ENCODE peak calls at places on chromosomes 7 and 10, in seven cellular contexts. R is suprapubic skin, X is adrenal gland, M is body of pancreas, Q is HCT116, Y is HepG2, E is GM12891. H is an unnamed sample.

GRCh38 chr10:3652886-3653285 is 132.1 kb downstream of the KLF6 start:
- DNase-seq in R (no peak), X (no peak), M (no peak), Q (no peak), Y (no peak), E (no peak), H (no peak)

GRCh38 chr10:93481931-93482834 is at the start of gene MYOF:
- DNase-seq in R (no peak), X (peak; percentile 72), M (peak; percentile 59), Q (peak; percentile 78), Y (peak; percentile 59), E (peak; percentile 29), H (no peak)

GRCh38 chr7:42097756-42098155 is 139.3 kb downstream of the GLI3 start:
- DNase-seq in R (no peak), X (no peak), M (no peak), Q (no peak), Y (peak; percentile 3), E (no peak), H (peak; percentile 63)

GRCh38 chr10:124013916-124014315 is 79.5 kb downstream of the CHST15 start:
- DNase-seq in R (no peak), X (no peak), M (no peak), Q (no peak), Y (no peak), E (no peak), H (no peak)

GRCh38 chr10:64039208-64039607 is 518.0 kb downstream of the REEP3 start:
- DNase-seq in R (no peak), X (no peak), M (no peak), Q (no peak), Y (no peak), E (no peak), H (no peak)

GRCh38 chr7:142513221-142513955 is 235.9 kb upstream of the PRSS1 start:
- DNase-seq in R (no peak), X (no peak), M (no peak), Q (no peak), Y (no peak), E (no peak), H (no peak)

GRCh38 chr10:76035728-76036409 is 604.4 kb downstream of the LRMDA start:
- DNase-seq in R (no peak), X (peak; percentile 48), M (no peak), Q (no peak), Y (no peak), E (no peak), H (no peak)

GRCh38 chr10:19250542-19250941 is 201.9 kb downstream of the MALRD1 start:
- DNase-seq in R (no peak), X (no peak), M (no peak), Q (no peak), Y (no peak), E (no peak), H (no peak)

GRCh38 chr10:117537436-117537903 is 5.1 kb upstream of the EMX2 start:
- DNase-seq in R (peak; percentile 71), X (peak; percentile 16), M (no peak), Q (no peak), Y (no peak), E (peak; percentile 66), H (no peak)

GRCh38 chr7:37920619-37921339 is at the start of gene EPDR1:
- DNase-seq in R (peak; percentile 63), X (peak; percentile 86), M (peak; percentile 75), Q (peak; percentile 37), Y (peak; percentile 74), E (no peak), H (peak; percentile 76)

GRCh38 chr7:29993169-29993568 is 3.6 kb upstream of the SCRN1 start:
- DNase-seq in R (no peak), X (no peak), M (no peak), Q (no peak), Y (no peak), E (no peak), H (no peak)

GRCh38 chr7:3138992-3139391 is 95.3 kb upstream of the CARD11 start:
- DNase-seq in R (no peak), X (peak; percentile 29), M (no peak), Q (no peak), Y (no peak), E (no peak), H (no peak)

GRCh38 chr10:69215405-69216176 is 4.5 kb upstream of the HKDC1 start:
- DNase-seq in R (no peak), X (no peak), M (no peak), Q (no peak), Y (no peak), E (no peak), H (no peak)

GRCh38 chr7:22771829-22772228 is 44.8 kb downstream of the IL6 start:
- DNase-seq in R (no peak), X (no peak), M (no peak), Q (no peak), Y (no peak), E (no peak), H (no peak)

GRCh38 chr10:132752961-132753360 is 33.0 kb downstream of the NKX6-2 start:
- DNase-seq in R (no peak), X (no peak), M (no peak), Q (no peak), Y (no peak), E (no peak), H (no peak)

GRCh38 chr7:139853576-139854511 is 24.8 kb downstream of the TBXAS1 start:
- DNase-seq in R (no peak), X (peak; percentile 75), M (no peak), Q (no peak), Y (no peak), E (no peak), H (no peak)

GRCh38 chr7:108109216-108109908 is 20.8 kb downstream of the LAMB4 start:
- DNase-seq in R (no peak), X (peak; percentile 20), M (peak; percentile 32), Q (peak; percentile 21), Y (peak; percentile 34), E (no peak), H (no peak)

GRCh38 chr7:1505731-1506550 is 1.8 kb upstream of the INTS1 start:
- DNase-seq in R (no peak), X (peak; percentile 52), M (peak; percentile 51), Q (no peak), Y (no peak), E (no peak), H (no peak)

GRCh38 chr10:64115913-64116643 is 594.9 kb downstream of the REEP3 start:
- DNase-seq in R (no peak), X (peak; percentile 31), M (no peak), Q (no peak), Y (no peak), E (peak; percentile 16), H (no peak)

GRCh38 chr7:17139081-17139480 is 159.4 kb upstream of the AHR start:
- DNase-seq in R (no peak), X (no peak), M (no peak), Q (no peak), Y (no peak), E (no peak), H (no peak)

GRCh38 chr7:69042138-69042537 is 556.1 kb upstream of the AUTS2 start:
- DNase-seq in R (no peak), X (no peak), M (no peak), Q (no peak), Y (no peak), E (no peak), H (no peak)

GRCh38 chr7:148395990-148396716 is 194.4 kb upstream of the C7orf33 start:
- DNase-seq in R (no peak), X (no peak), M (no peak), Q (no peak), Y (no peak), E (no peak), H (no peak)

GRCh38 chr10:15719899-15720634 is at the start of gene ITGA8:
- DNase-seq in R (no peak), X (peak; percentile 27), M (no peak), Q (no peak), Y (no peak), E (peak; percentile 11), H (no peak)

GRCh38 chr7:132276986-132277716 is 299.1 kb downstream of the PLXNA4 start:
- DNase-seq in R (no peak), X (no peak), M (no peak), Q (no peak), Y (no peak), E (no peak), H (no peak)

GRCh38 chr7:27491534-27491933 is 171.1 kb downstream of the HIBADH start:
- DNase-seq in R (no peak), X (no peak), M (no peak), Q (no peak), Y (no peak), E (no peak), H (no peak)

GRCh38 chr10:77420942-77421523 is 216.6 kb downstream of the KCNMA1 start:
- DNase-seq in R (no peak), X (no peak), M (no peak), Q (no peak), Y (no peak), E (no peak), H (no peak)

GRCh38 chr7:157138424-157139141 is at the start of gene UBE3C:
- DNase-seq in R (peak; percentile 92), X (peak; percentile 89), M (peak; percentile 90), Q (peak; percentile 81), Y (peak; percentile 74), E (peak; percentile 95), H (peak; percentile 97)

GRCh38 chr10:29751686-29752085 is 116.9 kb upstream of the SVIL start:
- DNase-seq in R (no peak), X (no peak), M (no peak), Q (no peak), Y (no peak), E (no peak), H (no peak)
- TF ChIP-seq POLR2A in R (no peak), X (no peak), M (no peak), Q (no peak), Y (no peak), E (no peak), H (no peak)

GRCh38 chr10:73874267-73875138 is at the start of gene CAMK2G:
- DNase-seq in R (peak; percentile 88), X (peak; percentile 87), M (peak; percentile 84), Q (no peak), Y (peak; percentile 71), E (peak; percentile 97), H (peak; percentile 98)
- TF ChIP-seq POLR2A in R (peak; percentile 20), X (peak; percentile 63), M (peak; percentile 67), Q (no peak), Y (peak; percentile 83), E (peak; percentile 27), H (peak; percentile 80)

GRCh38 chr7:74197449-74198108 is 12.2 kb upstream of the LAT2 start:
- DNase-seq in R (no peak), X (no peak), M (no peak), Q (no peak), Y (no peak), E (no peak), H (no peak)
- TF ChIP-seq POLR2A in R (no peak), X (no peak), M (no peak), Q (no peak), Y (peak; percentile 39), E (peak; percentile 80), H (no peak)

GRCh38 chr7:103316378-103316941 is 19.2 kb downstream of the PMPCB start:
- DNase-seq in R (no peak), X (no peak), M (no peak), Q (no peak), Y (no peak), E (no peak), H (no peak)

GRCh38 chr7:103314849-103315248 is 17.6 kb downstream of the PMPCB start:
- DNase-seq in R (no peak), X (no peak), M (no peak), Q (no peak), Y (no peak), E (no peak), H (no peak)

DNA sequence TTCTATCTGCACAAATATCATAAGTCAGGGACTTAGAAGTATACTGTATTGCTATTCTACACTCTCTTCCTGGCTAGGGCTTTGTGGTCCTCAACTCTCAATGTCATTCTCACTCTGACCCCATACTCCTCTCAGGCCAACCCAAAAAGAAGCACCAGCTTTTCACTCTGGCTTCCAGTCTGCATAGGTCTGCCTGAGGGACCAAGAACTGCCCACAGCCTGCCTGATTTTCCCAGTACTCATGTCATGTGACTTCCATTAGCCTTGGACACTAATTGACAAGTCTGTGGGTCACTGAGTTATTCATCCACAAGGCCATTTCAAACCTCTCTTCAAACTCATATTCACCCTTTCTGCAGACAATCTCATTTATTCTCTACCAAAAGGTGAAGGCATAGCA is 19.8 kb downstream of the PMPCB start:
- DNase-seq in R (no peak), X (peak; percentile 13), M (no peak), Q (no peak), Y (no peak), E (no peak), H (no peak)
- TF ChIP-seq POLR2A in R (no peak), X (no peak), M (no peak), Q (no peak), Y (no peak), E (no peak), H (no peak)